ENCODE peak calls at places on chromosomes 12 and 14, in seven cellular contexts. B, Y, H, U, X, Z and S are unnamed samples.

GRCh38 chr14:79841433-79841832 is 369.9 kb downstream of the DIO2 start:
- DNase-seq in B (peak), Y (no peak), H (no peak), U (no peak), X (no peak), Z (no peak), S (no peak)

GRCh38 chr14:51236314-51236713 is 3.7 kb upstream of the TMX1 start:
- DNase-seq in B (peak), Y (peak), H (peak), U (no peak), X (no peak), Z (no peak), S (no peak)

GRCh38 chr12:70366581-70367267 is 634 bp downstream of the KCNMB4 start:
- DNase-seq in B (peak), Y (peak), H (peak), U (peak), X (peak), Z (no peak), S (peak)

GRCh38 chr12:123064356-123064755 is 83.9 kb downstream of the ARL6IP4 start:
- DNase-seq in B (no peak), Y (no peak), H (no peak), U (no peak), X (no peak), Z (no peak), S (no peak)

GRCh38 chr14:20247651-20248246 is 8.7 kb downstream of the OR11H4 start:
- DNase-seq in B (no peak), Y (peak), H (no peak), U (no peak), X (no peak), Z (no peak), S (no peak)

GRCh38 chr12:31471823-31472222 is 119.1 kb downstream of the DENND5B start:
- DNase-seq in B (no peak), Y (no peak), H (no peak), U (no peak), X (no peak), Z (no peak), S (no peak)

GRCh38 chr12:43969882-43970281 is 134.0 kb downstream of the TMEM117 start:
- DNase-seq in B (peak), Y (no peak), H (no peak), U (no peak), X (peak), Z (no peak), S (no peak)

GRCh38 chr14:72810201-72810600 is 83.7 kb downstream of the DPF3 start:
- DNase-seq in B (no peak), Y (no peak), H (no peak), U (no peak), X (no peak), Z (no peak), S (no peak)

GRCh38 chr12:58873496-58873895 is 46.8 kb downstream of the LRIG3 start:
- DNase-seq in B (no peak), Y (no peak), H (no peak), U (no peak), X (no peak), Z (no peak), S (no peak)

GRCh38 chr12:63915105-63915830 is 70.8 kb downstream of the SRGAP1 start:
- DNase-seq in B (peak), Y (peak), H (peak), U (no peak), X (peak), Z (no peak), S (no peak)

GRCh38 chr14:36217732-36218131 is 41.2 kb upstream of the PTCSC3 start:
- DNase-seq in B (no peak), Y (no peak), H (no peak), U (no peak), X (no peak), Z (no peak), S (no peak)

GRCh38 chr14:77181603-77182437 is at the start of gene TMEM63C:
- DNase-seq in B (no peak), Y (peak), H (no peak), U (peak), X (no peak), Z (peak), S (peak)

GRCh38 chr14:105468621-105469241 is 5.9 kb upstream of the CRIP2 start:
- DNase-seq in B (no peak), Y (no peak), H (no peak), U (no peak), X (no peak), Z (no peak), S (no peak)

GRCh38 chr14:53042480-53042879 is 91.6 kb upstream of the FERMT2 start:
- DNase-seq in B (peak), Y (no peak), H (peak), U (no peak), X (peak), Z (no peak), S (no peak)

GRCh38 chr14:60656755-60657608 is 7.7 kb upstream of the SIX1 start:
- DNase-seq in B (peak), Y (peak), H (peak), U (peak), X (peak), Z (no peak), S (peak)

GRCh38 chr12:100138048-100138907 is 4.4 kb downstream of the BLTP3B start:
- DNase-seq in B (peak), Y (peak), H (peak), U (no peak), X (no peak), Z (no peak), S (no peak)

GRCh38 chr12:121799175-121799841 is 4.5 kb upstream of the SETD1B start:
- DNase-seq in B (peak), Y (peak), H (peak), U (no peak), X (peak), Z (no peak), S (peak)

GRCh38 chr14:99384446-99385417 is 95.9 kb downstream of the SETD3 start:
- DNase-seq in B (no peak), Y (no peak), H (no peak), U (no peak), X (no peak), Z (no peak), S (no peak)

GRCh38 chr14:94770815-94771190 is 890 bp upstream of the GSC start:
- DNase-seq in B (no peak), Y (no peak), H (no peak), U (no peak), X (no peak), Z (no peak), S (no peak)

GRCh38 chr12:100741084-100741711 is 53.4 kb upstream of the ANO4 start:
- DNase-seq in B (peak), Y (peak), H (peak), U (no peak), X (peak), Z (no peak), S (no peak)

GRCh38 chr12:56522486-56523193 is 1.0 kb downstream of the RBMS2 start:
- DNase-seq in B (peak), Y (peak), H (peak), U (peak), X (peak), Z (no peak), S (no peak)

GRCh38 chr12:109993091-109993490 is 3.1 kb downstream of the GIT2 start:
- DNase-seq in B (no peak), Y (no peak), H (no peak), U (no peak), X (no peak), Z (no peak), S (no peak)

GRCh38 chr12:13211191-13211858 is 14.8 kb downstream of the EMP1 start:
- DNase-seq in B (peak), Y (no peak), H (peak), U (no peak), X (no peak), Z (no peak), S (no peak)

GRCh38 chr12:111598637-111599458 is at the start of gene ATXN2:
- DNase-seq in B (no peak), Y (no peak), H (peak), U (peak), X (no peak), Z (no peak), S (no peak)

GRCh38 chr14:100864960-100865681 is 38.4 kb downstream of the RTL1 start:
- DNase-seq in B (peak), Y (no peak), H (no peak), U (no peak), X (no peak), Z (no peak), S (no peak)

GRCh38 chr14:56887211-56887610 is 76.9 kb upstream of the OTX2 start:
- DNase-seq in B (no peak), Y (no peak), H (no peak), U (no peak), X (no peak), Z (no peak), S (no peak)

GRCh38 chr12:6745751-6746525 is 7.0 kb downstream of the MLF2 start:
- DNase-seq in B (no peak), Y (no peak), H (no peak), U (no peak), X (peak), Z (no peak), S (no peak)

GRCh38 chr12:120489018-120489417 is 6.9 kb upstream of the DYNLL1 start:
- DNase-seq in B (peak), Y (no peak), H (no peak), U (no peak), X (no peak), Z (no peak), S (no peak)

GRCh38 chr12:55636116-55636655 is 506 bp upstream of the OR10P1 start:
- DNase-seq in B (no peak), Y (no peak), H (no peak), U (no peak), X (no peak), Z (no peak), S (no peak)

GRCh38 chr12:62841841-62842240 is 93.1 kb downstream of the PPM1H start:
- DNase-seq in B (no peak), Y (no peak), H (no peak), U (no peak), X (no peak), Z (no peak), S (no peak)

GRCh38 chr14:92164958-92165357 is 43.2 kb downstream of the CPSF2 start:
- DNase-seq in B (no peak), Y (no peak), H (no peak), U (no peak), X (no peak), Z (no peak), S (no peak)

GRCh38 chr14:106141242-106142220 is 615.1 kb downstream of the TMEM121 start:
- DNase-seq in B (no peak), Y (no peak), H (no peak), U (no peak), X (no peak), Z (no peak), S (no peak)

GRCh38 chr12:118190266-118190665 is 54.3 kb downstream of the PEBP1 start:
- DNase-seq in B (peak), Y (peak), H (peak), U (no peak), X (no peak), Z (no peak), S (no peak)

GRCh38 chr14:105582639-105583038 is 56.3 kb downstream of the TMEM121 start:
- DNase-seq in B (peak), Y (peak), H (no peak), U (no peak), X (no peak), Z (no peak), S (peak)

GRCh38 chr12:34399631-34400422 is 377.5 kb downstream of the ALG10 start:
- DNase-seq in B (no peak), Y (no peak), H (no peak), U (no peak), X (no peak), Z (no peak), S (peak)

GRCh38 chr14:71130491-71131179 is 223.4 kb downstream of the PCNX1 start:
- DNase-seq in B (peak), Y (peak), H (peak), U (no peak), X (peak), Z (no peak), S (peak)

GRCh38 chr14:31068235-31068634 is 42.1 kb upstream of the STRN3 start:
- DNase-seq in B (no peak), Y (no peak), H (peak), U (no peak), X (no peak), Z (no peak), S (no peak)

DNA sequence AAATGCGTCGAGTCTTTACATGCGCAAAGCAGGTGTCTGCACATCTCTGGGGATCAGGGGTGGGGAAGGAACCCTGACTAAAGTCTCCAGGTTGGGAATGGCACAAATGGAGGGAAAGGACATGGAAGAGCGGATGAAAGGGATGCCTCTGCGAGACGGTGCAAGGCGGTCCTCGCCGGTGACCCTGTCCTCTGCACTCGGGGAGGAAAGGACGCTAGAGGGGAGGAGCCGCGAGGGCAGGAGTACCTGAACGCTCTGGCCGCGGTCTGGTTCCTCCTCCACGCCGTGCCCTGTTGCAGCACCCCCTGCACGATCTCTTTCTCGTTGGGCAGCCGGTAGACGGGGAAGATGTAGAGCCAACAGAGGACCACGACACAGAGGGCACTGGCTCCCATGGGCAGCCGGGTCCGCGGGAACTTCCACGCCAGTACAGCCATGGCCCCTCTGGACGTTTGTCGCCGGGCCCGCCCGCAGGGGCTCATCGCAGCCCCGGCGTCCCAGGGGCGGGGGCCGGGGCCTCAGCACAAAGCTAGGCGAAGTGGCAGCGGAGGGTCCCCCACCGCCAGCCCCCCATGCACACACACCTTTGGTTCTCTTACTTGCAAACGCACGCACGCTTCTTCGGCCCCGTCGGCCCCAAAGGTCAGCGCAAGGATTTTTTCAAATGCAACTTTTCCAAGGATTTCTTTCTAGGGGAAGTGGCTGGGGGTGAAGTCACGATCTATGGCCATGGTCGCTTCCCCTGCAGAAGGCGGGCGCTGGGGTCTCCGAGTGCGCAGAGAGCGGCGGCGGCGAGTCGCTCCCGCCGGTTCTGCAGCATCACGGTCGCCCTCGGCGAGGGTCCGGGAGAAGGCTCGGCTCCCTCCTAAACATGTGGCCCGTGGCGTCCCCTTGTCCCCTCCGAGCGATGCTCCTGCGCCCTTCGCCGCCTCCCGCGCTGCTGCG is 484 bp downstream of the ST8SIA1 start:
- DNase-seq in B (no peak), Y (no peak), H (no peak), U (peak), X (no peak), Z (no peak), S (peak)
- H3K4ac ChIP-seq in B (no peak), Y (no peak), H (no peak), U (no peak), X (no peak), Z (no peak), S (no peak)

DNA sequence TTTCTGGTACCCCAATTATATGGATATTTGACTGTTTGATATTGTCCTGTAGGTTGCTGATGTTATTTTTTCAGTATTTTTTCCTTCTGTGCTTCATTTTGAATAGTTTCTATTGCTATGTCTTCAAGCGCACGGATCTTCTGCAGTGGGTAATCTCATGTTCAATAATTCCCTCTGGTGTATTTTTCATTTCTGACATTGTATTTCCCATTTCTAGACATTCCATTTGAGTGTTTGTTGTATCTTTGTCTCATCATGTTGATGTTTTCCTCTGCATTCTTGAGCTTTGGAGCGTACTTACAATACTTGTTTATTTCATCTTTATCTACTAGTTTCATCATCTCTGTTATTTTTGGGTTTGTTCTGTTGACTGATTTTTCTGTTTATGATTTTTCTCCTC is 22.0 kb downstream of the TSPAN9 start:
- DNase-seq in B (no peak), Y (no peak), H (no peak), U (no peak), X (no peak), Z (no peak), S (no peak)
- H3K4ac ChIP-seq in B (no peak), Y (no peak), H (no peak), U (no peak), X (no peak), Z (no peak), S (no peak)

GRCh38 chr14:49853158-49853477 is 530 bp upstream of the NEMF start:
- DNase-seq in B (no peak), Y (no peak), H (no peak), U (no peak), X (no peak), Z (no peak), S (no peak)

GRCh38 chr14:49849213-49849847 is 3.3 kb downstream of the NEMF start:
- DNase-seq in B (no peak), Y (no peak), H (no peak), U (no peak), X (no peak), Z (no peak), S (no peak)

GRCh38 chr14:49852351-49853157 is at the start of gene NEMF:
- DNase-seq in B (peak), Y (peak), H (peak), U (peak), X (peak), Z (no peak), S (peak)

GRCh38 chr14:49857427-49858003 is 4.9 kb upstream of the NEMF start:
- DNase-seq in B (no peak), Y (no peak), H (no peak), U (no peak), X (no peak), Z (no peak), S (no peak)

DNA sequence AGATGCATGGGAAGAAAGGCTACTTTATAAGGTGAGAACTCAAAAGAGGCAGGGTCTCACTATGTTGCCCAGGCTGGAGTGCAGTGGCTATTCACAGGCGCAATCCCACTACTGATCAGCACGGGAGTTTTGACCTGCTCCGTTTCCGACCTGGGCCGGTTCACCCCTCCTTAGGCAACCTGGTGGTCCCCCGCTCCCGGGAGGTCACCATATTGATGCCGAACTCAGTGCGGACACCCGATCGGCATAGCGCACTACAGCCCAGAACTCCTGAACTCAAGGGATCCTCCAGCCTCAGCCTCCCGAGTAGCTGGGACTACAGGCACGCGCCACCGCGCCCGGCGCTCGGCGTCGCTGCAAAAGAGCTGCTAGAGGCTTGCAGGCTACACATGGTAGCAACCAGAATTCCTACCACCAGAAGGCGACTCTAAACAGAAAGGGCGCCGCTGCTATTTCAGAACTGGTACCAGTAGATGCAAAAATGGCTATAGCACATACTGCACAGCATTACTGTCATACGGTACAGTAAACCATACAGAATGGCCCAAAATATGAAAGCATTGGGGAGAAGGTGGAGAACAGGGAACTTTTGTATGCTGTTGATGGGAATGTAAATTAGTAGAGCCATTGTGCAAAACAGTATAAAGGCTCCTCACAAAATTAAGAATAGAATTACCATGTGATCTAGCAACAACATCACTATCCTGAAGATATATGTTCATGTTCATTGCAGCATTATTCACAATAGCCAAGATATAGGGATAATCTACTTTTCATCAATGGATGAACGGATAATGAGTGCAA is 1.2 kb upstream of the NEMF start:
- DNase-seq in B (peak), Y (peak), H (peak), U (peak), X (peak), Z (no peak), S (peak)
- H3K4ac ChIP-seq in B (no peak), Y (no peak), H (no peak), U (no peak), X (no peak), Z (no peak), S (no peak)

DNA sequence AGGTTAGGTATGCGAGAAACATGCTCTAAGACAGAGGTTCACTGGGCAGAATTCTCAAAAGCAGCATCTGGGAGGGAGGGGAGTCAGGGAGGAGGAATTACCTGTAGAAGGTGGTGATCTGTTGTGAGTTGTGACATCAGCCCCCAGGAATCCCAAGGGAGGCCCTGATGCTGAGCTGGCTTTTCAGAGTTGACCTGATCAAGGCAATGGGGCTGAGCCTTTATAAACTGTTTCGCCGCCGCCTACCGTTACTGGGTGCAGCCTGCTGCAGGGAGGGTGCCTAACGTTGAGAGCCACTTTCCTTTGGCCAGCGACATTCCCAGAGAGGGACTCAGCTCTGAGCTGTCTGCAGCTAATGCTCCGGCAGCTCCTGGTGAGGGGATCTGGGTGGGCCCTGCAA is 257.9 kb upstream of the TMEM132C start:
- DNase-seq in B (no peak), Y (peak), H (no peak), U (no peak), X (no peak), Z (peak), S (peak)
- H3K4ac ChIP-seq in B (no peak), Y (no peak), H (no peak), U (no peak), X (no peak), Z (no peak), S (no peak)

DNA sequence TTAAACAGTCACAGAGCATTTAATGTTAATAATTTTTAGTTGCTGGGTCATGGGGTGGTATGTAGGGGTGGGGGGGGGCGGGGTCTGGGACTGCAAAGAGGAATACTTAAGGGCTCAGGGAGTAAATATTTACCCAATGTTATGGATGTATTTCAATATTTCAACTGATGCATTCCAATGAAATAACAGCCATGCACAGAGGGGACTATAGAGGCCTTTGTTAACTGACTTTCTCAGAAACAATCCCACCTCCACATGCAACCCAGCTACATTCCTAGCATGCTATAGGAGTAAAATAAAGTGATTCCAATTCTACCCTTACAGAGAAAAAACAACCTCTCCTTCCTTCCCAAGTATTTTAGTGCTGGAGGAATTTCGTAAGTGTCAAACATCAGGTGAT is 7.9 kb upstream of the BBS10 start:
- DNase-seq in B (no peak), Y (peak), H (no peak), U (no peak), X (no peak), Z (no peak), S (no peak)
- H3K4ac ChIP-seq in B (no peak), Y (no peak), H (no peak), U (no peak), X (no peak), Z (no peak), S (no peak)

GRCh38 chr14:59117754-59118153 is 70.7 kb upstream of the DAAM1 start:
- DNase-seq in B (peak), Y (no peak), H (peak), U (no peak), X (no peak), Z (no peak), S (no peak)
- H3K4ac ChIP-seq in B (no peak), Y (no peak), H (no peak), U (no peak), X (no peak), Z (no peak), S (no peak)

GRCh38 chr12:49946497-49946896 is 4.0 kb upstream of the AQP2 start:
- DNase-seq in B (no peak), Y (no peak), H (no peak), U (no peak), X (no peak), Z (no peak), S (no peak)
- H3K4ac ChIP-seq in B (no peak), Y (no peak), H (no peak), U (no peak), X (no peak), Z (no peak), S (no peak)